ENCODE peak calls at places on chromosomes 6 and 20, in eight cellular contexts. One of them, this sample, is unnamed.

GRCh38 chr6:37511910-37512399 is 12.3 kb upstream of the CCDC167 start:
- DNase-seq in MCF 10A: no peak
- DNase-seq in HL-60: no peak
- DNase-seq in foreskin fibroblast: no peak
- DNase-seq in SK-N-DZ: no peak
- DNase-seq in ELR: no peak
- DNase-seq in T-helper 1 cell: no peak
- DNase-seq in iPS DF 19.7: no peak
- DNase-seq in this sample: no peak

GRCh38 chr20:32352101-32352720 is 5.9 kb upstream of the ASXL1 start:
- DNase-seq in MCF 10A: no peak
- DNase-seq in HL-60: no peak
- DNase-seq in SK-N-DZ: no peak
- DNase-seq in T-helper 1 cell: no peak
- DNase-seq in ELR: no peak
- DNase-seq in foreskin fibroblast: no peak
- DNase-seq in iPS DF 19.7: no peak
- DNase-seq in this sample: no peak

GRCh38 chr6:162705736-162706135 is 21.8 kb downstream of the PRKN start:
- DNase-seq in foreskin fibroblast: no peak
- DNase-seq in T-helper 1 cell: no peak
- DNase-seq in SK-N-DZ: no peak
- DNase-seq in MCF 10A: no peak
- DNase-seq in HL-60: no peak
- DNase-seq in iPS DF 19.7: no peak
- DNase-seq in ELR: no peak
- DNase-seq in this sample: no peak

GRCh38 chr6:170231496-170232185 is 59.2 kb downstream of the DLL1 start:
- DNase-seq in SK-N-DZ: no peak
- DNase-seq in foreskin fibroblast: no peak
- DNase-seq in HL-60: no peak
- DNase-seq in MCF 10A: peak; percentile 44
- DNase-seq in T-helper 1 cell: no peak
- DNase-seq in iPS DF 19.7: no peak
- DNase-seq in ELR: no peak
- DNase-seq in this sample: no peak

GRCh38 chr6:41683460-41684310 is 45.4 kb downstream of the MDFI start:
- DNase-seq in MCF 10A: peak; percentile 65
- DNase-seq in foreskin fibroblast: peak; percentile 59
- DNase-seq in iPS DF 19.7: no peak
- DNase-seq in ELR: peak; percentile 77
- DNase-seq in SK-N-DZ: peak; percentile 73
- DNase-seq in HL-60: peak; percentile 36
- DNase-seq in T-helper 1 cell: peak; percentile 67
- DNase-seq in this sample: peak; percentile 89

GRCh38 chr6:107714104-107714503 is 110.0 kb downstream of the SCML4 start:
- DNase-seq in foreskin fibroblast: no peak
- DNase-seq in ELR: no peak
- DNase-seq in SK-N-DZ: no peak
- DNase-seq in iPS DF 19.7: no peak
- DNase-seq in T-helper 1 cell: no peak
- DNase-seq in MCF 10A: no peak
- DNase-seq in HL-60: no peak
- DNase-seq in this sample: no peak

GRCh38 chr6:42449917-42450313 is 1.8 kb downstream of the TRERF1 start:
- DNase-seq in SK-N-DZ: peak; percentile 36
- DNase-seq in HL-60: no peak
- DNase-seq in MCF 10A: peak; percentile 13
- DNase-seq in ELR: peak; percentile 48
- DNase-seq in foreskin fibroblast: no peak
- DNase-seq in T-helper 1 cell: no peak
- DNase-seq in iPS DF 19.7: no peak
- DNase-seq in this sample: no peak

GRCh38 chr6:35719830-35720733 is 16.8 kb upstream of the ARMC12 start:
- DNase-seq in MCF 10A: no peak
- DNase-seq in T-helper 1 cell: no peak
- DNase-seq in HL-60: peak; percentile 56
- DNase-seq in foreskin fibroblast: peak; percentile 49
- DNase-seq in iPS DF 19.7: no peak
- DNase-seq in ELR: peak; percentile 58
- DNase-seq in SK-N-DZ: peak; percentile 89
- DNase-seq in this sample: peak; percentile 68

GRCh38 chr6:38179300-38179699 is 359.8 kb downstream of the ZFAND3 start:
- DNase-seq in T-helper 1 cell: no peak
- DNase-seq in foreskin fibroblast: no peak
- DNase-seq in ELR: no peak
- DNase-seq in iPS DF 19.7: no peak
- DNase-seq in SK-N-DZ: no peak
- DNase-seq in MCF 10A: no peak
- DNase-seq in HL-60: no peak
- DNase-seq in this sample: peak; percentile 48

GRCh38 chr20:56604690-56605089 is 24.4 kb upstream of the TFAP2C start:
- DNase-seq in foreskin fibroblast: no peak
- DNase-seq in iPS DF 19.7: no peak
- DNase-seq in MCF 10A: no peak
- DNase-seq in T-helper 1 cell: no peak
- DNase-seq in HL-60: no peak
- DNase-seq in SK-N-DZ: no peak
- DNase-seq in ELR: no peak
- DNase-seq in this sample: no peak

GRCh38 chr20:36932476-36933426 is 18.8 kb downstream of the SAMHD1 start:
- DNase-seq in foreskin fibroblast: no peak
- DNase-seq in SK-N-DZ: no peak
- DNase-seq in MCF 10A: no peak
- DNase-seq in iPS DF 19.7: no peak
- DNase-seq in ELR: peak; percentile 34
- DNase-seq in HL-60: no peak
- DNase-seq in T-helper 1 cell: no peak
- DNase-seq in this sample: no peak

GRCh38 chr20:41249781-41250281 is 67.7 kb downstream of the ZHX3 start:
- DNase-seq in HL-60: no peak
- DNase-seq in MCF 10A: peak; percentile 60
- DNase-seq in iPS DF 19.7: peak; percentile 70
- DNase-seq in SK-N-DZ: peak; percentile 45
- DNase-seq in T-helper 1 cell: no peak
- DNase-seq in ELR: peak; percentile 69
- DNase-seq in foreskin fibroblast: peak; percentile 71
- DNase-seq in this sample: peak; percentile 69

GRCh38 chr6:53107091-53107490 is 41.5 kb downstream of the GCM1 start:
- DNase-seq in MCF 10A: peak; percentile 59
- DNase-seq in SK-N-DZ: no peak
- DNase-seq in iPS DF 19.7: no peak
- DNase-seq in foreskin fibroblast: peak; percentile 29
- DNase-seq in ELR: peak; percentile 59
- DNase-seq in HL-60: no peak
- DNase-seq in T-helper 1 cell: no peak
- DNase-seq in this sample: no peak

GRCh38 chr6:162730502-162730901 is 2.7 kb downstream of the PACRG start:
- DNase-seq in HL-60: no peak
- DNase-seq in ELR: no peak
- DNase-seq in T-helper 1 cell: no peak
- DNase-seq in foreskin fibroblast: no peak
- DNase-seq in MCF 10A: no peak
- DNase-seq in SK-N-DZ: no peak
- DNase-seq in iPS DF 19.7: no peak
- DNase-seq in this sample: no peak

This sample was measured in head of caudate nucleus.